ENCODE peak calls at places on chromosomes 1 and 21, in eight cellular contexts. Y, J, M, G, V, L, O and U are unnamed samples.

GRCh38 chr1:145994391-145995120 is 1.8 kb downstream of the TXNIP start:
- DNase-seq in Y (no peak), L (no peak), J (no peak), V (no peak), O (no peak), G (no peak), M (no peak), U (no peak)

GRCh38 chr1:80401757-80402156 is 1395.2 kb upstream of the ADGRL4 start:
- DNase-seq in M (no peak), J (no peak), V (no peak), Y (no peak), O (no peak), G (no peak), L (no peak), U (no peak)

GRCh38 chr1:204426035-204426436 is 14.4 kb upstream of the PPP1R15B start:
- DNase-seq in G (no peak), Y (no peak), L (no peak), J (no peak), V (no peak), O (no peak), M (no peak), U (peak)

GRCh38 chr21:31198575-31198974 is 145.5 kb downstream of the TIAM1 start:
- DNase-seq in M (no peak), L (peak), O (no peak), Y (peak), J (no peak), V (no peak), G (peak), U (peak)

GRCh38 chr21:43020771-43021170 is 46.4 kb downstream of the PKNOX1 start:
- DNase-seq in O (no peak), J (no peak), M (no peak), G (no peak), V (no peak), L (no peak), Y (no peak), U (no peak)

GRCh38 chr21:45962531-45963224 is 18.9 kb upstream of the COL6A1 start:
- DNase-seq in J (no peak), Y (no peak), L (no peak), O (no peak), V (no peak), G (no peak), M (no peak), U (no peak)

GRCh38 chr1:116694524-116694923 is 27.0 kb upstream of the IGSF3 start:
- DNase-seq in Y (no peak), V (no peak), M (no peak), J (no peak), O (no peak), L (no peak), G (no peak), U (no peak)

GRCh38 chr1:6500446-6501406 is 9.3 kb upstream of the PLEKHG5 start:
- DNase-seq in L (no peak), O (no peak), M (no peak), G (no peak), J (no peak), V (no peak), Y (no peak), U (no peak)

GRCh38 chr21:22044431-22044830 is 1046.2 kb downstream of the NCAM2 start:
- DNase-seq in O (no peak), M (no peak), G (no peak), Y (no peak), V (no peak), L (no peak), J (no peak), U (no peak)

GRCh38 chr21:32456497-32456918 is 44.0 kb downstream of the EVA1C start:
- DNase-seq in V (peak), Y (no peak), J (no peak), O (no peak), M (no peak), L (no peak), G (no peak), U (no peak)

GRCh38 chr21:38258803-38259485 is 2.2 kb downstream of the KCNJ15 start:
- DNase-seq in V (peak), J (no peak), O (no peak), M (no peak), L (no peak), Y (no peak), G (no peak), U (no peak)

GRCh38 chr1:200437556-200438203 is 27.8 kb upstream of the ZNF281 start:
- DNase-seq in Y (no peak), O (no peak), G (no peak), J (no peak), M (no peak), L (no peak), V (no peak), U (no peak)

GRCh38 chr1:40399984-40400704 is 26.6 kb downstream of the SMAP2 start:
- DNase-seq in V (no peak), O (no peak), J (no peak), G (no peak), M (no peak), Y (no peak), L (no peak), U (no peak)

GRCh38 chr1:6970256-6970655 is 185.0 kb downstream of the CAMTA1 start:
- DNase-seq in Y (no peak), O (no peak), M (no peak), G (no peak), J (peak), L (no peak), V (no peak), U (no peak)